ENCODE peak calls at places on chromosomes 4 and X, in six cellular contexts. J, R, T, X, B and V are unnamed samples.

GRCh38 chr4:116024954-116025708 is 911.7 kb upstream of the NDST4 start:
- DNase-seq in J (no peak), R (no peak), T (no peak), X (no peak), B (no peak), V (no peak)

GRCh38 chr4:129264008-129264657 is 168.2 kb downstream of the C4orf33 start:
- DNase-seq in J (no peak), R (no peak), T (no peak), X (no peak), B (no peak), V (no peak)

GRCh38 chr4:30717208-30718020 is 2.8 kb upstream of the PCDH7 start:
- DNase-seq in J (peak; percentile 39), R (peak; percentile 76), T (no peak), X (no peak), B (peak; percentile 78), V (no peak)

GRCh38 chr4:176780995-176781738 is 11.6 kb downstream of the VEGFC start:
- DNase-seq in J (no peak), R (no peak), T (no peak), X (no peak), B (peak; percentile 64), V (peak; percentile 11)

GRCh38 chr4:14269824-14270223 is 642.3 kb upstream of the BOD1L1 start:
- DNase-seq in J (no peak), R (no peak), T (no peak), X (no peak), B (no peak), V (no peak)

GRCh38 chrX:154727418-154728323 is 23.2 kb downstream of the GAB3 start:
- DNase-seq in J (peak; percentile 72), R (peak; percentile 79), T (no peak), X (no peak), B (peak; percentile 84), V (no peak)

GRCh38 chr4:7135389-7135746 is 57.0 kb upstream of the SORCS2 start:
- DNase-seq in J (no peak), R (no peak), T (no peak), X (no peak), B (peak; percentile 53), V (no peak)

GRCh38 chr4:85423414-85423813 is 51.5 kb upstream of the ARHGAP24 start:
- DNase-seq in J (no peak), R (no peak), T (no peak), X (no peak), B (peak; percentile 19), V (no peak)

GRCh38 chrX:149937881-149938426 is 337 bp downstream of the EOLA2 start:
- DNase-seq in J (no peak), R (peak; percentile 1), T (no peak), X (no peak), B (peak; percentile 15), V (no peak)

GRCh38 chr4:7172946-7173345 is 19.4 kb upstream of the SORCS2 start:
- DNase-seq in J (peak; percentile 8), R (no peak), T (no peak), X (no peak), B (no peak), V (no peak)

GRCh38 chrX:69137371-69137881 is 27.8 kb downstream of the PJA1 start:
- DNase-seq in J (peak; percentile 54), R (peak; percentile 83), T (no peak), X (no peak), B (peak; percentile 62), V (no peak)